ENCODE peak calls at places on chromosomes 7 and 10, in eight cellular contexts. L is stimulated activated CD8-positive, alpha-beta memory T cell treated with anti-CD3 and anti-CD28 coated beads, Interleukin-7, amount 100 ng/mL, for 4 hours; R is A549; S is neural progenitor cell; K is cerebellar nuclear complex; B is brain microvascular endothelial cell; C is T follicular helper cell; P is midbrain. Y is an unnamed sample.

GRCh38 chr10:57017356-57018037 is 656.4 kb upstream of the ZWINT start:
- DNase-seq in K (no peak), L (no peak), C (no peak), R (no peak), S (no peak), B (no peak), P (no peak), Y (no peak)

GRCh38 chr7:21869785-21870402 is 75.8 kb downstream of the CDCA7L start:
- DNase-seq in R (no peak), K (no peak), P (no peak), C (no peak), S (peak), B (peak), L (no peak), Y (peak)

GRCh38 chr7:34043461-34044318 is 138.4 kb downstream of the BMPER start:
- DNase-seq in C (no peak), S (no peak), R (no peak), K (no peak), B (no peak), P (no peak), L (no peak), Y (no peak)

GRCh38 chr7:101426303-101427011 is 63.8 kb downstream of the COL26A1 start:
- DNase-seq in R (no peak), L (no peak), P (no peak), B (no peak), K (no peak), C (no peak), S (no peak), Y (no peak)

GRCh38 chr10:89707372-89707771 is 6.0 kb downstream of the KIF20B start:
- DNase-seq in P (no peak), C (no peak), K (no peak), R (no peak), L (no peak), B (no peak), S (no peak), Y (no peak)

GRCh38 chr10:113091921-113092320 is 141.9 kb downstream of the TCF7L2 start:
- DNase-seq in C (no peak), P (no peak), S (no peak), B (no peak), K (no peak), R (no peak), L (no peak), Y (no peak)

GRCh38 chr10:96072673-96073072 is 29.3 kb downstream of the CCNJ start:
- DNase-seq in P (no peak), B (peak), S (no peak), C (no peak), L (no peak), R (no peak), K (no peak), Y (peak)

GRCh38 chr10:132866601-132867381 is 75.6 kb downstream of the CFAP46 start:
- DNase-seq in L (no peak), S (no peak), K (no peak), P (no peak), R (no peak), B (no peak), C (no peak), Y (no peak)

GRCh38 chr10:89837173-89838001 is 136.0 kb downstream of the KIF20B start:
- DNase-seq in K (no peak), L (peak), B (no peak), R (no peak), S (no peak), P (peak), C (no peak), Y (peak)

GRCh38 chr7:158834799-158835784 is 5.8 kb upstream of the ESYT2 start:
- DNase-seq in L (no peak), S (no peak), B (no peak), C (no peak), P (no peak), R (no peak), K (no peak), Y (no peak)

GRCh38 chr7:45972629-45973312 is 51.7 kb upstream of the IGFBP3 start:
- DNase-seq in P (no peak), S (no peak), K (no peak), C (no peak), R (no peak), L (no peak), B (no peak), Y (no peak)

GRCh38 chr10:125344573-125345121 is 184.3 kb upstream of the CTBP2 start:
- DNase-seq in L (no peak), P (no peak), S (no peak), R (peak), B (no peak), K (no peak), C (no peak), Y (no peak)

GRCh38 chr10:118106426-118106825 is 59.7 kb upstream of the RAB11FIP2 start:
- DNase-seq in L (no peak), P (no peak), S (peak), B (peak), K (no peak), C (no peak), R (no peak), Y (peak)

GRCh38 chr10:73881221-73881919 is 7.0 kb upstream of the CAMK2G start:
- DNase-seq in B (peak), L (no peak), S (no peak), P (no peak), R (no peak), C (no peak), K (no peak), Y (no peak)

GRCh38 chr10:13857465-13857864 is 270.7 kb downstream of the PRPF18 start:
- DNase-seq in S (no peak), R (no peak), C (no peak), K (no peak), B (no peak), P (no peak), L (no peak), Y (no peak)

GRCh38 chr10:13712799-13713581 is 126.2 kb downstream of the PRPF18 start:
- DNase-seq in C (no peak), K (no peak), S (no peak), R (peak), L (peak), P (peak), B (peak), Y (peak)

GRCh38 chr7:124779194-124779593 is 13.6 kb upstream of the GPR37 start:
- DNase-seq in P (no peak), B (no peak), C (no peak), K (no peak), L (no peak), R (no peak), S (no peak), Y (no peak)

GRCh38 chr10:102405632-102406031 is 10.1 kb downstream of the NFKB2 start:
- DNase-seq in B (no peak), R (no peak), S (no peak), C (no peak), P (no peak), K (no peak), L (no peak), Y (no peak)

GRCh38 chr10:103717341-103718246 is 137.8 kb downstream of the SH3PXD2A start:
- DNase-seq in R (no peak), L (no peak), P (no peak), S (no peak), C (no peak), B (no peak), K (no peak), Y (no peak)

GRCh38 chr10:60461688-60462087 is 72.0 kb upstream of the ANK3 start:
- DNase-seq in S (peak), C (no peak), R (no peak), L (no peak), B (no peak), K (no peak), P (no peak), Y (no peak)

GRCh38 chr10:132402781-132403241 is 5.8 kb downstream of the PWWP2B start:
- DNase-seq in S (no peak), K (no peak), L (no peak), P (no peak), B (no peak), R (no peak), C (no peak), Y (no peak)